ENCODE peak calls at places on chromosomes 4 and X, in seven cellular contexts. One of them, this sample, is unnamed.

GRCh38 chr4:65381648-65382047 is 288.6 kb downstream of the EPHA5 start:
- DNase-seq in NCI-H1694: no peak
- DNase-seq in stimulated activated CD4-positive, alpha-beta T cell treated with anti-CD3 and anti-CD28 coated beads, Interleukin-15, amount 100 ng/mL, for 1 hour: no peak
- DNase-seq in foreskin fibroblast: no peak
- DNase-seq in T-helper 2 cell: no peak
- DNase-seq in astrocyte of the spinal cord: no peak
- DNase-seq in stimulated activated naive CD4-positive, alpha-beta T cell: no peak
- DNase-seq in this sample: no peak

GRCh38 chrX:136431625-136432024 is 56.1 kb upstream of the BRS3 start:
- DNase-seq in astrocyte of the spinal cord: no peak
- DNase-seq in stimulated activated naive CD4-positive, alpha-beta T cell: no peak
- DNase-seq in foreskin fibroblast: no peak
- DNase-seq in NCI-H1694: no peak
- DNase-seq in stimulated activated CD4-positive, alpha-beta T cell treated with anti-CD3 and anti-CD28 coated beads, Interleukin-15, amount 100 ng/mL, for 1 hour: no peak
- DNase-seq in T-helper 2 cell: no peak
- DNase-seq in this sample: no peak

GRCh38 chrX:40097101-40097491 is 662 bp downstream of the BCOR start:
- DNase-seq in astrocyte of the spinal cord: no peak
- DNase-seq in stimulated activated naive CD4-positive, alpha-beta T cell: peak
- DNase-seq in foreskin fibroblast: peak
- DNase-seq in NCI-H1694: no peak
- DNase-seq in stimulated activated CD4-positive, alpha-beta T cell treated with anti-CD3 and anti-CD28 coated beads, Interleukin-15, amount 100 ng/mL, for 1 hour: no peak
- DNase-seq in T-helper 2 cell: no peak
- DNase-seq in this sample: no peak

GRCh38 chr4:128770807-128771206 is 38.7 kb upstream of the JADE1 start:
- DNase-seq in astrocyte of the spinal cord: no peak
- DNase-seq in T-helper 2 cell: peak
- DNase-seq in stimulated activated naive CD4-positive, alpha-beta T cell: no peak
- DNase-seq in NCI-H1694: no peak
- DNase-seq in stimulated activated CD4-positive, alpha-beta T cell treated with anti-CD3 and anti-CD28 coated beads, Interleukin-15, amount 100 ng/mL, for 1 hour: no peak
- DNase-seq in foreskin fibroblast: no peak
- DNase-seq in this sample: no peak

GRCh38 chr4:76758996-76759395 is 138.9 kb downstream of the SOWAHB start:
- DNase-seq in foreskin fibroblast: no peak
- DNase-seq in astrocyte of the spinal cord: no peak
- DNase-seq in stimulated activated CD4-positive, alpha-beta T cell treated with anti-CD3 and anti-CD28 coated beads, Interleukin-15, amount 100 ng/mL, for 1 hour: no peak
- DNase-seq in NCI-H1694: no peak
- DNase-seq in stimulated activated naive CD4-positive, alpha-beta T cell: no peak
- DNase-seq in T-helper 2 cell: peak
- DNase-seq in this sample: no peak

GRCh38 chr4:16694491-16695276 is 203.8 kb downstream of the LDB2 start:
- DNase-seq in NCI-H1694: no peak
- DNase-seq in stimulated activated CD4-positive, alpha-beta T cell treated with anti-CD3 and anti-CD28 coated beads, Interleukin-15, amount 100 ng/mL, for 1 hour: no peak
- DNase-seq in foreskin fibroblast: peak
- DNase-seq in stimulated activated naive CD4-positive, alpha-beta T cell: no peak
- DNase-seq in astrocyte of the spinal cord: no peak
- DNase-seq in T-helper 2 cell: no peak
- DNase-seq in this sample: no peak

GRCh38 chr4:55269970-55270369 is 76.1 kb upstream of the SRD5A3 start:
- DNase-seq in astrocyte of the spinal cord: no peak
- DNase-seq in stimulated activated naive CD4-positive, alpha-beta T cell: no peak
- DNase-seq in foreskin fibroblast: no peak
- DNase-seq in stimulated activated CD4-positive, alpha-beta T cell treated with anti-CD3 and anti-CD28 coated beads, Interleukin-15, amount 100 ng/mL, for 1 hour: no peak
- DNase-seq in T-helper 2 cell: no peak
- DNase-seq in NCI-H1694: no peak
- DNase-seq in this sample: no peak

GRCh38 chr4:61583696-61584095 is 383.6 kb downstream of the ADGRL3 start:
- DNase-seq in NCI-H1694: no peak
- DNase-seq in T-helper 2 cell: no peak
- DNase-seq in astrocyte of the spinal cord: peak
- DNase-seq in stimulated activated naive CD4-positive, alpha-beta T cell: no peak
- DNase-seq in foreskin fibroblast: peak
- DNase-seq in stimulated activated CD4-positive, alpha-beta T cell treated with anti-CD3 and anti-CD28 coated beads, Interleukin-15, amount 100 ng/mL, for 1 hour: no peak
- DNase-seq in this sample: no peak

GRCh38 chrX:18377802-18378201 is 23.3 kb upstream of the SCML2 start:
- DNase-seq in T-helper 2 cell: peak
- DNase-seq in foreskin fibroblast: peak
- DNase-seq in stimulated activated naive CD4-positive, alpha-beta T cell: no peak
- DNase-seq in stimulated activated CD4-positive, alpha-beta T cell treated with anti-CD3 and anti-CD28 coated beads, Interleukin-15, amount 100 ng/mL, for 1 hour: no peak
- DNase-seq in astrocyte of the spinal cord: no peak
- DNase-seq in NCI-H1694: peak
- DNase-seq in this sample: peak

GRCh38 chr4:110134269-110134889 is 64.0 kb downstream of the ELOVL6 start:
- DNase-seq in NCI-H1694: no peak
- DNase-seq in stimulated activated naive CD4-positive, alpha-beta T cell: no peak
- DNase-seq in stimulated activated CD4-positive, alpha-beta T cell treated with anti-CD3 and anti-CD28 coated beads, Interleukin-15, amount 100 ng/mL, for 1 hour: no peak
- DNase-seq in foreskin fibroblast: no peak
- DNase-seq in astrocyte of the spinal cord: no peak
- DNase-seq in T-helper 2 cell: no peak
- DNase-seq in this sample: no peak

GRCh38 chr4:7817877-7818675 is 121.6 kb downstream of the AFAP1 start:
- DNase-seq in NCI-H1694: peak
- DNase-seq in stimulated activated CD4-positive, alpha-beta T cell treated with anti-CD3 and anti-CD28 coated beads, Interleukin-15, amount 100 ng/mL, for 1 hour: no peak
- DNase-seq in stimulated activated naive CD4-positive, alpha-beta T cell: no peak
- DNase-seq in T-helper 2 cell: no peak
- DNase-seq in foreskin fibroblast: no peak
- DNase-seq in astrocyte of the spinal cord: no peak
- DNase-seq in this sample: peak

GRCh38 chrX:47628980-47629379 is 750 bp downstream of the CFP start:
- DNase-seq in stimulated activated naive CD4-positive, alpha-beta T cell: no peak
- DNase-seq in T-helper 2 cell: peak
- DNase-seq in stimulated activated CD4-positive, alpha-beta T cell treated with anti-CD3 and anti-CD28 coated beads, Interleukin-15, amount 100 ng/mL, for 1 hour: no peak
- DNase-seq in foreskin fibroblast: peak
- DNase-seq in NCI-H1694: no peak
- DNase-seq in astrocyte of the spinal cord: no peak
- DNase-seq in this sample: no peak

GRCh38 chrX:30659421-30659820 is 6.2 kb downstream of the GK start:
- DNase-seq in T-helper 2 cell: peak
- DNase-seq in astrocyte of the spinal cord: peak
- DNase-seq in NCI-H1694: no peak
- DNase-seq in stimulated activated CD4-positive, alpha-beta T cell treated with anti-CD3 and anti-CD28 coated beads, Interleukin-15, amount 100 ng/mL, for 1 hour: no peak
- DNase-seq in foreskin fibroblast: peak
- DNase-seq in stimulated activated naive CD4-positive, alpha-beta T cell: no peak
- DNase-seq in this sample: no peak

GRCh38 chr4:26171953-26172352 is 148.9 kb upstream of the RBPJ start:
- DNase-seq in stimulated activated CD4-positive, alpha-beta T cell treated with anti-CD3 and anti-CD28 coated beads, Interleukin-15, amount 100 ng/mL, for 1 hour: no peak
- DNase-seq in stimulated activated naive CD4-positive, alpha-beta T cell: no peak
- DNase-seq in astrocyte of the spinal cord: peak
- DNase-seq in T-helper 2 cell: no peak
- DNase-seq in foreskin fibroblast: peak
- DNase-seq in NCI-H1694: no peak
- DNase-seq in this sample: no peak

GRCh38 chrX:1496076-1496475 is 40.9 kb downstream of the P2RY8 start:
- DNase-seq in stimulated activated naive CD4-positive, alpha-beta T cell: no peak
- DNase-seq in astrocyte of the spinal cord: no peak
- DNase-seq in foreskin fibroblast: no peak
- DNase-seq in stimulated activated CD4-positive, alpha-beta T cell treated with anti-CD3 and anti-CD28 coated beads, Interleukin-15, amount 100 ng/mL, for 1 hour: no peak
- DNase-seq in NCI-H1694: no peak
- DNase-seq in T-helper 2 cell: no peak
- DNase-seq in this sample: no peak

GRCh38 chr4:182807346-182807745 is 109.8 kb downstream of the DCTD start:
- DNase-seq in astrocyte of the spinal cord: no peak
- DNase-seq in NCI-H1694: no peak
- DNase-seq in stimulated activated naive CD4-positive, alpha-beta T cell: no peak
- DNase-seq in T-helper 2 cell: no peak
- DNase-seq in stimulated activated CD4-positive, alpha-beta T cell treated with anti-CD3 and anti-CD28 coated beads, Interleukin-15, amount 100 ng/mL, for 1 hour: no peak
- DNase-seq in foreskin fibroblast: no peak
- DNase-seq in this sample: no peak

GRCh38 chr4:5960197-5960880 is 57.9 kb downstream of the C4orf50 start:
- DNase-seq in foreskin fibroblast: no peak
- DNase-seq in stimulated activated CD4-positive, alpha-beta T cell treated with anti-CD3 and anti-CD28 coated beads, Interleukin-15, amount 100 ng/mL, for 1 hour: no peak
- DNase-seq in NCI-H1694: no peak
- DNase-seq in astrocyte of the spinal cord: no peak
- DNase-seq in stimulated activated naive CD4-positive, alpha-beta T cell: no peak
- DNase-seq in T-helper 2 cell: no peak
- DNase-seq in this sample: no peak

GRCh38 chr4:6331018-6331417 is 61.4 kb downstream of the WFS1 start:
- DNase-seq in foreskin fibroblast: peak
- DNase-seq in NCI-H1694: no peak
- DNase-seq in stimulated activated naive CD4-positive, alpha-beta T cell: no peak
- DNase-seq in astrocyte of the spinal cord: no peak
- DNase-seq in stimulated activated CD4-positive, alpha-beta T cell treated with anti-CD3 and anti-CD28 coated beads, Interleukin-15, amount 100 ng/mL, for 1 hour: no peak
- DNase-seq in T-helper 2 cell: peak
- DNase-seq in this sample: no peak

GRCh38 chr4:38818441-38818976 is 13.9 kb upstream of the TLR1 start:
- DNase-seq in T-helper 2 cell: no peak
- DNase-seq in stimulated activated CD4-positive, alpha-beta T cell treated with anti-CD3 and anti-CD28 coated beads, Interleukin-15, amount 100 ng/mL, for 1 hour: no peak
- DNase-seq in NCI-H1694: no peak
- DNase-seq in stimulated activated naive CD4-positive, alpha-beta T cell: no peak
- DNase-seq in astrocyte of the spinal cord: no peak
- DNase-seq in foreskin fibroblast: no peak
- DNase-seq in this sample: no peak

GRCh38 chrX:134144231-134144630 is 92.8 kb upstream of the CCDC160 start:
- DNase-seq in NCI-H1694: peak
- DNase-seq in T-helper 2 cell: peak
- DNase-seq in stimulated activated naive CD4-positive, alpha-beta T cell: no peak
- DNase-seq in astrocyte of the spinal cord: no peak
- DNase-seq in stimulated activated CD4-positive, alpha-beta T cell treated with anti-CD3 and anti-CD28 coated beads, Interleukin-15, amount 100 ng/mL, for 1 hour: no peak
- DNase-seq in foreskin fibroblast: peak
- DNase-seq in this sample: no peak

GRCh38 chr4:87704000-87704399 is 53.9 kb downstream of the DMP1 start:
- DNase-seq in stimulated activated naive CD4-positive, alpha-beta T cell: no peak
- DNase-seq in foreskin fibroblast: no peak
- DNase-seq in NCI-H1694: no peak
- DNase-seq in T-helper 2 cell: no peak
- DNase-seq in astrocyte of the spinal cord: no peak
- DNase-seq in stimulated activated CD4-positive, alpha-beta T cell treated with anti-CD3 and anti-CD28 coated beads, Interleukin-15, amount 100 ng/mL, for 1 hour: no peak
- DNase-seq in this sample: no peak

GRCh38 chr4:77092832-77093800 is 17.3 kb upstream of the CCNI start:
- DNase-seq in NCI-H1694: no peak
- DNase-seq in T-helper 2 cell: no peak
- DNase-seq in foreskin fibroblast: no peak
- DNase-seq in stimulated activated CD4-positive, alpha-beta T cell treated with anti-CD3 and anti-CD28 coated beads, Interleukin-15, amount 100 ng/mL, for 1 hour: no peak
- DNase-seq in astrocyte of the spinal cord: peak
- DNase-seq in stimulated activated naive CD4-positive, alpha-beta T cell: no peak
- DNase-seq in this sample: no peak

GRCh38 chr4:75912968-75913367 is 10.7 kb upstream of the PPEF2 start:
- DNase-seq in stimulated activated naive CD4-positive, alpha-beta T cell: no peak
- DNase-seq in stimulated activated CD4-positive, alpha-beta T cell treated with anti-CD3 and anti-CD28 coated beads, Interleukin-15, amount 100 ng/mL, for 1 hour: no peak
- DNase-seq in NCI-H1694: no peak
- DNase-seq in foreskin fibroblast: no peak
- DNase-seq in T-helper 2 cell: no peak
- DNase-seq in astrocyte of the spinal cord: no peak
- DNase-seq in this sample: no peak

GRCh38 chr4:41361831-41362646 is 105.3 kb downstream of the UCHL1 start:
- DNase-seq in NCI-H1694: no peak
- DNase-seq in T-helper 2 cell: no peak
- DNase-seq in stimulated activated naive CD4-positive, alpha-beta T cell: no peak
- DNase-seq in stimulated activated CD4-positive, alpha-beta T cell treated with anti-CD3 and anti-CD28 coated beads, Interleukin-15, amount 100 ng/mL, for 1 hour: no peak
- DNase-seq in astrocyte of the spinal cord: no peak
- DNase-seq in foreskin fibroblast: no peak
- DNase-seq in this sample: peak

This sample was measured in NCI-H524 treated with DMSO at 0.1 percent for 48 hours.